ENCODE peak calls at places on chromosomes 6 and 20, in four cellular contexts. C is GM23248, W is HCT116, K is HepG2. R is an unnamed sample. For H3K4me1 and H3K79me2, the result is how much of the 10 kb centered on the place peaks cover.

GRCh38 chr6:159726918-159727716 is at the start of gene WTAP:
- DNase-seq in C (peak), W (peak), K (peak), R (peak)

GRCh38 chr20:13342469-13343242 is 121.6 kb downstream of the ISM1 start:
- DNase-seq in C (peak), W (no peak), K (no peak), R (no peak)

GRCh38 chr20:38875170-38875993 is 50.8 kb upstream of the FAM83D start:
- DNase-seq in C (no peak), W (no peak), K (no peak), R (peak)

GRCh38 chr6:130070306-130070705 is 51.9 kb downstream of the L3MBTL3 start:
- DNase-seq in C (peak), W (no peak), K (no peak), R (no peak)

GRCh38 chr6:24719125-24719931 is at the start of gene C6orf62:
- DNase-seq in C (peak), W (no peak), K (no peak), R (peak)

GRCh38 chr20:6525447-6526303 is 241.8 kb upstream of the BMP2 start:
- DNase-seq in C (no peak), W (no peak), K (no peak), R (no peak)

GRCh38 chr6:77462359-77463307 is 658 bp downstream of the HTR1B start:
- DNase-seq in C (no peak), W (no peak), K (no peak), R (no peak)

GRCh38 chr20:44495802-44496481 is 20.3 kb downstream of the TTPAL start:
- DNase-seq in C (peak), W (peak), K (no peak), R (no peak)

GRCh38 chr6:42243046-42243445 is 25.4 kb upstream of the MRPS10 start:
- DNase-seq in C (no peak), W (no peak), K (no peak), R (no peak)

GRCh38 chr6:28742668-28743270 is 181.0 kb downstream of the TRIM27 start:
- DNase-seq in C (peak), W (peak), K (peak), R (no peak)

GRCh38 chr6:106085984-106086832 is at the start of gene PRDM1:
- DNase-seq in C (peak), W (peak), K (no peak), R (peak)

GRCh38 chr6:89022747-89023289 is 57.7 kb upstream of the PNRC1 start:
- DNase-seq in C (peak), W (no peak), K (no peak), R (no peak)

GRCh38 chr20:6623989-6624388 is 143.5 kb upstream of the BMP2 start:
- DNase-seq in C (no peak), W (no peak), K (peak), R (no peak)

GRCh38 chr6:109944448-109944847 is 33.7 kb upstream of the GPR6 start:
- DNase-seq in C (no peak), W (peak), K (peak), R (no peak)

GRCh38 chr20:21322921-21323321 is 19.8 kb downstream of the XRN2 start:
- DNase-seq in C (peak), W (no peak), K (no peak), R (no peak)

GRCh38 chr20:33933469-33933909 is 60.2 kb upstream of the RALY start:
- DNase-seq in C (peak), W (peak), K (peak), R (peak)

GRCh38 chr20:48708630-48709029 is 119.2 kb downstream of the PREX1 start:
- DNase-seq in C (no peak), W (no peak), K (no peak), R (no peak)

GRCh38 chr20:46394872-46395470 is 11.4 kb downstream of the ELMO2 start:
- DNase-seq in C (no peak), W (no peak), K (no peak), R (no peak)

GRCh38 chr6:146028250-146028789 is 542 bp upstream of the GRM1 start:
- DNase-seq in C (peak), W (no peak), K (peak), R (peak)

GRCh38 chr6:47655719-47656595 is 42.4 kb upstream of the ADGRF4 start:
- DNase-seq in C (peak), W (peak), K (no peak), R (peak)

GRCh38 chr6:15892369-15892768 is 229.5 kb upstream of the DTNBP1 start:
- DNase-seq in C (peak), W (no peak), K (no peak), R (no peak)

GRCh38 chr6:148523051-148523450 is 180.4 kb downstream of the SASH1 start:
- DNase-seq in C (peak), W (no peak), K (no peak), R (no peak)

GRCh38 chr20:39986231-39986904 is 702.7 kb downstream of the MAFB start:
- DNase-seq in C (peak), W (no peak), K (no peak), R (no peak)

GRCh38 chr6:51844391-51844735 is 243.1 kb downstream of the PKHD1 start:
- DNase-seq in C (no peak), W (no peak), K (no peak), R (peak)

GRCh38 chr6:129488313-129488712 is 221.7 kb downstream of the ARHGAP18 start:
- DNase-seq in C (no peak), W (no peak), K (no peak), R (no peak)

GRCh38 chr20:33709398-33709797 is 10.7 kb downstream of the PXMP4 start:
- DNase-seq in C (peak), W (no peak), K (no peak), R (no peak)

GRCh38 chr6:166626177-166627038 is 643 bp downstream of the RPS6KA2 start:
- DNase-seq in C (peak), W (no peak), K (no peak), R (no peak)

GRCh38 chr6:33170176-33171095 is 21.8 kb downstream of the COL11A2 start:
- DNase-seq in C (peak), W (no peak), K (no peak), R (no peak)

GRCh38 chr6:129104131-129104530 is 221.2 kb downstream of the LAMA2 start:
- DNase-seq in C (peak), W (no peak), K (no peak), R (no peak)

GRCh38 chr6:63816979-63817436 is 181.4 kb downstream of the PHF3 start:
- DNase-seq in C (peak), W (no peak), K (peak), R (no peak)

GRCh38 chr20:50513169-50514034 is 3.2 kb downstream of the PTPN1 start:
- DNase-seq in C (peak), W (no peak), K (no peak), R (no peak)
- H3K4me1 ChIP-seq in C (half or more), W (under half), K (half or more), R (half or more)

GRCh38 chr6:127200114-127200513 is 66.5 kb upstream of the RNF146 start:
- DNase-seq in C (no peak), W (no peak), K (no peak), R (no peak)
- H3K4me2 ChIP-seq in C (no peak), W (no peak), K (no peak), R (no peak)

GRCh38 chr6:79257381-79258205 is 23.1 kb upstream of the HMGN3 start:
- DNase-seq in C (peak), W (no peak), K (no peak), R (no peak)

GRCh38 chr6:79266051-79266450 is 31.6 kb upstream of the HMGN3 start:
- DNase-seq in C (no peak), W (no peak), K (no peak), R (no peak)

GRCh38 chr6:79263366-79263765 is 28.9 kb upstream of the HMGN3 start:
- DNase-seq in C (no peak), W (no peak), K (no peak), R (no peak)

GRCh38 chr6:79260772-79261171 is 26.3 kb upstream of the HMGN3 start:
- DNase-seq in C (no peak), W (no peak), K (no peak), R (no peak)

DNA sequence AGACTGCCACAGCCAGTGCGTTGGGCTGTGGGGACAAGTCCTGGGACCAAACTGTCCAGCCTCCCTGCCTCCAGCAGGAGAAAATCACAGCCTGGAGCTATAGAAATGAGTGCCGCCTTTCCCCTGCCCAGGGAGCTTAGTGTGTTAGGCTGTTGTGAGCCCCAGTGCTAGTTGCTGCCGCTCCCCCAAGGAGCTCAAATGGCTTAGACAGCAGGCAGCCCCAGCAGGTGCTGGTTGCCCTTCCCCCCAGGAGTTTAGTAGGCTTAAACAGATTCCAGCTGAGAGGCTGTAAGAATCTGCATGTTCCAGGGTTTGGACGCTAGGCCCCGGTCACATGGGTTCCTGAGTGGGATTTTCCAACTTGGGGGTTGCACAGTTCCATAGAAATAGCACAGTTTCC is 27.2 kb upstream of the HMGN3 start:
- DNase-seq in C (no peak), W (no peak), K (no peak), R (no peak)
- H3K79me2 ChIP-seq in C (under half), W (under half), K (under half), R (under half)

GRCh38 chr6:53735896-53736295 is 58.9 kb upstream of the LRRC1 start:
- DNase-seq in C (no peak), W (no peak), K (no peak), R (peak)
- H3K4me1 ChIP-seq in C (under half), W (half or more), K (under half), R (half or more)

GRCh38 chr20:56779452-56780143 is 150.5 kb downstream of the TFAP2C start:
- DNase-seq in C (no peak), W (no peak), K (no peak), R (peak)
- H3K4me2 ChIP-seq in C (no peak), W (no peak), K (no peak), R (peak)

GRCh38 chr20:51400051-51400926 is 142.2 kb downstream of the NFATC2 start:
- DNase-seq in C (no peak), W (no peak), K (no peak), R (no peak)

GRCh38 chr20:51402201-51402600 is 140.3 kb downstream of the NFATC2 start:
- DNase-seq in C (no peak), W (no peak), K (no peak), R (no peak)

GRCh38 chr20:51403465-51404220 is 138.9 kb downstream of the NFATC2 start:
- DNase-seq in C (no peak), W (no peak), K (no peak), R (no peak)

GRCh38 chr20:51409192-51409875 is 133.2 kb downstream of the NFATC2 start:
- DNase-seq in C (no peak), W (no peak), K (no peak), R (no peak)

GRCh38 chr20:51404297-51405060 is 138.0 kb downstream of the NFATC2 start:
- DNase-seq in C (no peak), W (no peak), K (no peak), R (no peak)
- H3K79me2 ChIP-seq in C (under half), W (under half), K (under half), R (under half)

R was measured in DND-41.